ENCODE peak calls at places on chromosomes 6 and 20, in nine cellular contexts. One of them, this sample, is unnamed.

GRCh38 chr20:14117768-14118167 is 122.5 kb downstream of the MACROD2 start:
- DNase-seq in fibroblast of mammary gland: peak
- DNase-seq in EL: peak
- DNase-seq in DMS79 treated with DMSO at 0.1 percent for 48 hours: no peak
- DNase-seq in left ventricle myocardium inferior: no peak
- DNase-seq in activated CD8-positive, alpha-beta memory T cell treated with anti-CD3 and anti-CD28 coated beads, Interleukin-2, amount 10 ng/mL, durations not matched to agents 7 days and 5 days: no peak
- DNase-seq in stimulated activated CD4-positive, alpha-beta T cell treated with anti-CD3 and anti-CD28 coated beads, Interleukin-4, amount 100 ng/mL, for 24 hours: no peak
- DNase-seq in progenitor cell of endocrine pancreas: no peak
- DNase-seq in HuH-7.5: no peak
- DNase-seq in this sample: no peak

GRCh38 chr6:111792241-111792640 is 81.0 kb downstream of the FYN start:
- DNase-seq in left ventricle myocardium inferior: no peak
- DNase-seq in HuH-7.5: no peak
- DNase-seq in DMS79 treated with DMSO at 0.1 percent for 48 hours: no peak
- DNase-seq in stimulated activated CD4-positive, alpha-beta T cell treated with anti-CD3 and anti-CD28 coated beads, Interleukin-4, amount 100 ng/mL, for 24 hours: no peak
- DNase-seq in EL: no peak
- DNase-seq in activated CD8-positive, alpha-beta memory T cell treated with anti-CD3 and anti-CD28 coated beads, Interleukin-2, amount 10 ng/mL, durations not matched to agents 7 days and 5 days: no peak
- DNase-seq in progenitor cell of endocrine pancreas: no peak
- DNase-seq in fibroblast of mammary gland: no peak
- DNase-seq in this sample: no peak

GRCh38 chr6:13695217-13695616 is 16.4 kb downstream of the RANBP9 start:
- DNase-seq in fibroblast of mammary gland: no peak
- DNase-seq in stimulated activated CD4-positive, alpha-beta T cell treated with anti-CD3 and anti-CD28 coated beads, Interleukin-4, amount 100 ng/mL, for 24 hours: no peak
- DNase-seq in EL: no peak
- DNase-seq in DMS79 treated with DMSO at 0.1 percent for 48 hours: no peak
- DNase-seq in activated CD8-positive, alpha-beta memory T cell treated with anti-CD3 and anti-CD28 coated beads, Interleukin-2, amount 10 ng/mL, durations not matched to agents 7 days and 5 days: no peak
- DNase-seq in progenitor cell of endocrine pancreas: no peak
- DNase-seq in HuH-7.5: no peak
- DNase-seq in left ventricle myocardium inferior: no peak
- DNase-seq in this sample: no peak

GRCh38 chr20:59031326-59032022 is 661 bp downstream of the ATP5F1E start:
- DNase-seq in DMS79 treated with DMSO at 0.1 percent for 48 hours: no peak
- DNase-seq in fibroblast of mammary gland: peak
- DNase-seq in EL: no peak
- DNase-seq in left ventricle myocardium inferior: no peak
- DNase-seq in stimulated activated CD4-positive, alpha-beta T cell treated with anti-CD3 and anti-CD28 coated beads, Interleukin-4, amount 100 ng/mL, for 24 hours: no peak
- DNase-seq in HuH-7.5: no peak
- DNase-seq in activated CD8-positive, alpha-beta memory T cell treated with anti-CD3 and anti-CD28 coated beads, Interleukin-2, amount 10 ng/mL, durations not matched to agents 7 days and 5 days: peak
- DNase-seq in progenitor cell of endocrine pancreas: no peak
- DNase-seq in this sample: no peak

GRCh38 chr6:46254331-46254730 is 83.6 kb upstream of the ENPP5 start:
- DNase-seq in fibroblast of mammary gland: peak
- DNase-seq in DMS79 treated with DMSO at 0.1 percent for 48 hours: no peak
- DNase-seq in stimulated activated CD4-positive, alpha-beta T cell treated with anti-CD3 and anti-CD28 coated beads, Interleukin-4, amount 100 ng/mL, for 24 hours: no peak
- DNase-seq in EL: no peak
- DNase-seq in progenitor cell of endocrine pancreas: no peak
- DNase-seq in left ventricle myocardium inferior: no peak
- DNase-seq in HuH-7.5: no peak
- DNase-seq in activated CD8-positive, alpha-beta memory T cell treated with anti-CD3 and anti-CD28 coated beads, Interleukin-2, amount 10 ng/mL, durations not matched to agents 7 days and 5 days: no peak
- DNase-seq in this sample: no peak

GRCh38 chr6:108106694-108107093 is 32.2 kb upstream of the OSTM1 start:
- DNase-seq in EL: no peak
- DNase-seq in left ventricle myocardium inferior: no peak
- DNase-seq in progenitor cell of endocrine pancreas: no peak
- DNase-seq in activated CD8-positive, alpha-beta memory T cell treated with anti-CD3 and anti-CD28 coated beads, Interleukin-2, amount 10 ng/mL, durations not matched to agents 7 days and 5 days: no peak
- DNase-seq in stimulated activated CD4-positive, alpha-beta T cell treated with anti-CD3 and anti-CD28 coated beads, Interleukin-4, amount 100 ng/mL, for 24 hours: no peak
- DNase-seq in HuH-7.5: no peak
- DNase-seq in fibroblast of mammary gland: no peak
- DNase-seq in DMS79 treated with DMSO at 0.1 percent for 48 hours: no peak
- DNase-seq in this sample: no peak

GRCh38 chr6:119467478-119468081 is 118.0 kb upstream of the MAN1A1 start:
- DNase-seq in EL: peak
- DNase-seq in HuH-7.5: no peak
- DNase-seq in progenitor cell of endocrine pancreas: no peak
- DNase-seq in activated CD8-positive, alpha-beta memory T cell treated with anti-CD3 and anti-CD28 coated beads, Interleukin-2, amount 10 ng/mL, durations not matched to agents 7 days and 5 days: no peak
- DNase-seq in left ventricle myocardium inferior: no peak
- DNase-seq in fibroblast of mammary gland: peak
- DNase-seq in stimulated activated CD4-positive, alpha-beta T cell treated with anti-CD3 and anti-CD28 coated beads, Interleukin-4, amount 100 ng/mL, for 24 hours: no peak
- DNase-seq in DMS79 treated with DMSO at 0.1 percent for 48 hours: no peak
- DNase-seq in this sample: no peak

GRCh38 chr20:59597240-59597639 is 7.1 kb upstream of the PHACTR3 start:
- DNase-seq in activated CD8-positive, alpha-beta memory T cell treated with anti-CD3 and anti-CD28 coated beads, Interleukin-2, amount 10 ng/mL, durations not matched to agents 7 days and 5 days: no peak
- DNase-seq in left ventricle myocardium inferior: no peak
- DNase-seq in HuH-7.5: no peak
- DNase-seq in stimulated activated CD4-positive, alpha-beta T cell treated with anti-CD3 and anti-CD28 coated beads, Interleukin-4, amount 100 ng/mL, for 24 hours: no peak
- DNase-seq in EL: no peak
- DNase-seq in DMS79 treated with DMSO at 0.1 percent for 48 hours: no peak
- DNase-seq in progenitor cell of endocrine pancreas: no peak
- DNase-seq in fibroblast of mammary gland: no peak
- DNase-seq in this sample: no peak

GRCh38 chr6:145964948-145965366 is 799 bp upstream of the SHPRH start:
- DNase-seq in HuH-7.5: no peak
- DNase-seq in progenitor cell of endocrine pancreas: no peak
- DNase-seq in EL: no peak
- DNase-seq in stimulated activated CD4-positive, alpha-beta T cell treated with anti-CD3 and anti-CD28 coated beads, Interleukin-4, amount 100 ng/mL, for 24 hours: no peak
- DNase-seq in DMS79 treated with DMSO at 0.1 percent for 48 hours: peak
- DNase-seq in fibroblast of mammary gland: no peak
- DNase-seq in activated CD8-positive, alpha-beta memory T cell treated with anti-CD3 and anti-CD28 coated beads, Interleukin-2, amount 10 ng/mL, durations not matched to agents 7 days and 5 days: no peak
- DNase-seq in left ventricle myocardium inferior: no peak
- DNase-seq in this sample: no peak

GRCh38 chr6:85460154-85460950 is 10.5 kb downstream of the NT5E start:
- DNase-seq in left ventricle myocardium inferior: no peak
- DNase-seq in EL: no peak
- DNase-seq in progenitor cell of endocrine pancreas: no peak
- DNase-seq in fibroblast of mammary gland: no peak
- DNase-seq in stimulated activated CD4-positive, alpha-beta T cell treated with anti-CD3 and anti-CD28 coated beads, Interleukin-4, amount 100 ng/mL, for 24 hours: no peak
- DNase-seq in HuH-7.5: no peak
- DNase-seq in DMS79 treated with DMSO at 0.1 percent for 48 hours: no peak
- DNase-seq in activated CD8-positive, alpha-beta memory T cell treated with anti-CD3 and anti-CD28 coated beads, Interleukin-2, amount 10 ng/mL, durations not matched to agents 7 days and 5 days: no peak
- DNase-seq in this sample: no peak

GRCh38 chr20:8428988-8429387 is 296.9 kb downstream of the PLCB1 start:
- DNase-seq in stimulated activated CD4-positive, alpha-beta T cell treated with anti-CD3 and anti-CD28 coated beads, Interleukin-4, amount 100 ng/mL, for 24 hours: no peak
- DNase-seq in progenitor cell of endocrine pancreas: no peak
- DNase-seq in EL: no peak
- DNase-seq in fibroblast of mammary gland: no peak
- DNase-seq in activated CD8-positive, alpha-beta memory T cell treated with anti-CD3 and anti-CD28 coated beads, Interleukin-2, amount 10 ng/mL, durations not matched to agents 7 days and 5 days: no peak
- DNase-seq in DMS79 treated with DMSO at 0.1 percent for 48 hours: no peak
- DNase-seq in HuH-7.5: no peak
- DNase-seq in left ventricle myocardium inferior: no peak
- DNase-seq in this sample: no peak

GRCh38 chr6:116218172-116218633 is 35.7 kb downstream of the TSPYL4 start:
- DNase-seq in EL: peak
- DNase-seq in activated CD8-positive, alpha-beta memory T cell treated with anti-CD3 and anti-CD28 coated beads, Interleukin-2, amount 10 ng/mL, durations not matched to agents 7 days and 5 days: no peak
- DNase-seq in left ventricle myocardium inferior: no peak
- DNase-seq in DMS79 treated with DMSO at 0.1 percent for 48 hours: peak
- DNase-seq in HuH-7.5: no peak
- DNase-seq in progenitor cell of endocrine pancreas: no peak
- DNase-seq in fibroblast of mammary gland: peak
- DNase-seq in stimulated activated CD4-positive, alpha-beta T cell treated with anti-CD3 and anti-CD28 coated beads, Interleukin-4, amount 100 ng/mL, for 24 hours: no peak
- DNase-seq in this sample: no peak

GRCh38 chr6:18632670-18633410 is 245.7 kb downstream of the RNF144B start:
- DNase-seq in fibroblast of mammary gland: peak
- DNase-seq in HuH-7.5: no peak
- DNase-seq in stimulated activated CD4-positive, alpha-beta T cell treated with anti-CD3 and anti-CD28 coated beads, Interleukin-4, amount 100 ng/mL, for 24 hours: no peak
- DNase-seq in DMS79 treated with DMSO at 0.1 percent for 48 hours: no peak
- DNase-seq in activated CD8-positive, alpha-beta memory T cell treated with anti-CD3 and anti-CD28 coated beads, Interleukin-2, amount 10 ng/mL, durations not matched to agents 7 days and 5 days: no peak
- DNase-seq in left ventricle myocardium inferior: no peak
- DNase-seq in EL: peak
- DNase-seq in progenitor cell of endocrine pancreas: no peak
- DNase-seq in this sample: no peak

GRCh38 chr6:14922306-14922705 is 323.6 kb upstream of the JARID2 start:
- DNase-seq in stimulated activated CD4-positive, alpha-beta T cell treated with anti-CD3 and anti-CD28 coated beads, Interleukin-4, amount 100 ng/mL, for 24 hours: no peak
- DNase-seq in progenitor cell of endocrine pancreas: no peak
- DNase-seq in activated CD8-positive, alpha-beta memory T cell treated with anti-CD3 and anti-CD28 coated beads, Interleukin-2, amount 10 ng/mL, durations not matched to agents 7 days and 5 days: no peak
- DNase-seq in fibroblast of mammary gland: no peak
- DNase-seq in DMS79 treated with DMSO at 0.1 percent for 48 hours: no peak
- DNase-seq in left ventricle myocardium inferior: no peak
- DNase-seq in EL: no peak
- DNase-seq in HuH-7.5: no peak
- DNase-seq in this sample: no peak

GRCh38 chr20:12171927-12172581 is 254.4 kb downstream of the BTBD3 start:
- DNase-seq in activated CD8-positive, alpha-beta memory T cell treated with anti-CD3 and anti-CD28 coated beads, Interleukin-2, amount 10 ng/mL, durations not matched to agents 7 days and 5 days: no peak
- DNase-seq in HuH-7.5: no peak
- DNase-seq in stimulated activated CD4-positive, alpha-beta T cell treated with anti-CD3 and anti-CD28 coated beads, Interleukin-4, amount 100 ng/mL, for 24 hours: no peak
- DNase-seq in progenitor cell of endocrine pancreas: no peak
- DNase-seq in DMS79 treated with DMSO at 0.1 percent for 48 hours: peak
- DNase-seq in left ventricle myocardium inferior: no peak
- DNase-seq in fibroblast of mammary gland: peak
- DNase-seq in EL: no peak
- DNase-seq in this sample: no peak

GRCh38 chr6:16802071-16802470 is 40.8 kb upstream of the ATXN1 start:
- DNase-seq in progenitor cell of endocrine pancreas: no peak
- DNase-seq in EL: peak
- DNase-seq in stimulated activated CD4-positive, alpha-beta T cell treated with anti-CD3 and anti-CD28 coated beads, Interleukin-4, amount 100 ng/mL, for 24 hours: no peak
- DNase-seq in activated CD8-positive, alpha-beta memory T cell treated with anti-CD3 and anti-CD28 coated beads, Interleukin-2, amount 10 ng/mL, durations not matched to agents 7 days and 5 days: no peak
- DNase-seq in fibroblast of mammary gland: peak
- DNase-seq in left ventricle myocardium inferior: no peak
- DNase-seq in DMS79 treated with DMSO at 0.1 percent for 48 hours: no peak
- DNase-seq in HuH-7.5: no peak
- DNase-seq in this sample: no peak

GRCh38 chr6:30091577-30092381 is 16.2 kb upstream of the RNF39 start:
- DNase-seq in left ventricle myocardium inferior: no peak
- DNase-seq in progenitor cell of endocrine pancreas: no peak
- DNase-seq in fibroblast of mammary gland: peak
- DNase-seq in HuH-7.5: no peak
- DNase-seq in EL: peak
- DNase-seq in activated CD8-positive, alpha-beta memory T cell treated with anti-CD3 and anti-CD28 coated beads, Interleukin-2, amount 10 ng/mL, durations not matched to agents 7 days and 5 days: no peak
- DNase-seq in DMS79 treated with DMSO at 0.1 percent for 48 hours: no peak
- DNase-seq in stimulated activated CD4-positive, alpha-beta T cell treated with anti-CD3 and anti-CD28 coated beads, Interleukin-4, amount 100 ng/mL, for 24 hours: no peak
- DNase-seq in this sample: no peak

GRCh38 chr20:19211661-19212523 is 550 bp upstream of the SLC24A3 start:
- DNase-seq in DMS79 treated with DMSO at 0.1 percent for 48 hours: peak
- DNase-seq in stimulated activated CD4-positive, alpha-beta T cell treated with anti-CD3 and anti-CD28 coated beads, Interleukin-4, amount 100 ng/mL, for 24 hours: no peak
- DNase-seq in left ventricle myocardium inferior: no peak
- DNase-seq in progenitor cell of endocrine pancreas: peak
- DNase-seq in fibroblast of mammary gland: no peak
- DNase-seq in HuH-7.5: no peak
- DNase-seq in EL: peak
- DNase-seq in activated CD8-positive, alpha-beta memory T cell treated with anti-CD3 and anti-CD28 coated beads, Interleukin-2, amount 10 ng/mL, durations not matched to agents 7 days and 5 days: no peak
- DNase-seq in this sample: peak

GRCh38 chr6:146027586-146028249 is 1.1 kb upstream of the GRM1 start:
- DNase-seq in progenitor cell of endocrine pancreas: no peak
- DNase-seq in DMS79 treated with DMSO at 0.1 percent for 48 hours: peak
- DNase-seq in HuH-7.5: no peak
- DNase-seq in left ventricle myocardium inferior: no peak
- DNase-seq in EL: no peak
- DNase-seq in activated CD8-positive, alpha-beta memory T cell treated with anti-CD3 and anti-CD28 coated beads, Interleukin-2, amount 10 ng/mL, durations not matched to agents 7 days and 5 days: no peak
- DNase-seq in stimulated activated CD4-positive, alpha-beta T cell treated with anti-CD3 and anti-CD28 coated beads, Interleukin-4, amount 100 ng/mL, for 24 hours: no peak
- DNase-seq in fibroblast of mammary gland: peak
- DNase-seq in this sample: no peak

GRCh38 chr6:45132683-45133294 is 195.3 kb upstream of the RUNX2 start:
- DNase-seq in left ventricle myocardium inferior: no peak
- DNase-seq in HuH-7.5: no peak
- DNase-seq in fibroblast of mammary gland: no peak
- DNase-seq in activated CD8-positive, alpha-beta memory T cell treated with anti-CD3 and anti-CD28 coated beads, Interleukin-2, amount 10 ng/mL, durations not matched to agents 7 days and 5 days: no peak
- DNase-seq in EL: no peak
- DNase-seq in progenitor cell of endocrine pancreas: no peak
- DNase-seq in DMS79 treated with DMSO at 0.1 percent for 48 hours: no peak
- DNase-seq in stimulated activated CD4-positive, alpha-beta T cell treated with anti-CD3 and anti-CD28 coated beads, Interleukin-4, amount 100 ng/mL, for 24 hours: no peak
- DNase-seq in this sample: no peak

GRCh38 chr6:63372951-63373533 is 53.3 kb upstream of the LGSN start:
- DNase-seq in DMS79 treated with DMSO at 0.1 percent for 48 hours: no peak
- DNase-seq in left ventricle myocardium inferior: no peak
- DNase-seq in fibroblast of mammary gland: peak
- DNase-seq in EL: no peak
- DNase-seq in progenitor cell of endocrine pancreas: no peak
- DNase-seq in HuH-7.5: no peak
- DNase-seq in stimulated activated CD4-positive, alpha-beta T cell treated with anti-CD3 and anti-CD28 coated beads, Interleukin-4, amount 100 ng/mL, for 24 hours: no peak
- DNase-seq in activated CD8-positive, alpha-beta memory T cell treated with anti-CD3 and anti-CD28 coated beads, Interleukin-2, amount 10 ng/mL, durations not matched to agents 7 days and 5 days: no peak
- DNase-seq in this sample: no peak

GRCh38 chr6:161476711-161477110 is 202.8 kb upstream of the AGPAT4 start:
- DNase-seq in HuH-7.5: no peak
- DNase-seq in fibroblast of mammary gland: peak
- DNase-seq in left ventricle myocardium inferior: no peak
- DNase-seq in stimulated activated CD4-positive, alpha-beta T cell treated with anti-CD3 and anti-CD28 coated beads, Interleukin-4, amount 100 ng/mL, for 24 hours: no peak
- DNase-seq in progenitor cell of endocrine pancreas: no peak
- DNase-seq in DMS79 treated with DMSO at 0.1 percent for 48 hours: no peak
- DNase-seq in activated CD8-positive, alpha-beta memory T cell treated with anti-CD3 and anti-CD28 coated beads, Interleukin-2, amount 10 ng/mL, durations not matched to agents 7 days and 5 days: no peak
- DNase-seq in EL: peak
- DNase-seq in this sample: no peak

GRCh38 chr6:119978274-119978889 is 628.8 kb upstream of the MAN1A1 start:
- DNase-seq in stimulated activated CD4-positive, alpha-beta T cell treated with anti-CD3 and anti-CD28 coated beads, Interleukin-4, amount 100 ng/mL, for 24 hours: no peak
- DNase-seq in DMS79 treated with DMSO at 0.1 percent for 48 hours: no peak
- DNase-seq in EL: peak
- DNase-seq in fibroblast of mammary gland: peak
- DNase-seq in progenitor cell of endocrine pancreas: no peak
- DNase-seq in left ventricle myocardium inferior: no peak
- DNase-seq in HuH-7.5: no peak
- DNase-seq in activated CD8-positive, alpha-beta memory T cell treated with anti-CD3 and anti-CD28 coated beads, Interleukin-2, amount 10 ng/mL, durations not matched to agents 7 days and 5 days: no peak
- DNase-seq in this sample: no peak

GRCh38 chr20:36298795-36299339 is 7.3 kb upstream of the DLGAP4 start:
- DNase-seq in DMS79 treated with DMSO at 0.1 percent for 48 hours: no peak
- DNase-seq in progenitor cell of endocrine pancreas: no peak
- DNase-seq in left ventricle myocardium inferior: no peak
- DNase-seq in HuH-7.5: no peak
- DNase-seq in EL: no peak
- DNase-seq in fibroblast of mammary gland: no peak
- DNase-seq in stimulated activated CD4-positive, alpha-beta T cell treated with anti-CD3 and anti-CD28 coated beads, Interleukin-4, amount 100 ng/mL, for 24 hours: no peak
- DNase-seq in activated CD8-positive, alpha-beta memory T cell treated with anti-CD3 and anti-CD28 coated beads, Interleukin-2, amount 10 ng/mL, durations not matched to agents 7 days and 5 days: no peak
- DNase-seq in this sample: no peak

GRCh38 chr6:18654821-18655220 is 267.7 kb downstream of the RNF144B start:
- DNase-seq in activated CD8-positive, alpha-beta memory T cell treated with anti-CD3 and anti-CD28 coated beads, Interleukin-2, amount 10 ng/mL, durations not matched to agents 7 days and 5 days: no peak
- DNase-seq in fibroblast of mammary gland: no peak
- DNase-seq in EL: no peak
- DNase-seq in HuH-7.5: no peak
- DNase-seq in progenitor cell of endocrine pancreas: no peak
- DNase-seq in left ventricle myocardium inferior: no peak
- DNase-seq in stimulated activated CD4-positive, alpha-beta T cell treated with anti-CD3 and anti-CD28 coated beads, Interleukin-4, amount 100 ng/mL, for 24 hours: no peak
- DNase-seq in DMS79 treated with DMSO at 0.1 percent for 48 hours: no peak
- DNase-seq in this sample: no peak

GRCh38 chr6:32973144-32973854 is 4.9 kb downstream of the BRD2 start:
- DNase-seq in EL: peak
- DNase-seq in HuH-7.5: no peak
- DNase-seq in progenitor cell of endocrine pancreas: no peak
- DNase-seq in activated CD8-positive, alpha-beta memory T cell treated with anti-CD3 and anti-CD28 coated beads, Interleukin-2, amount 10 ng/mL, durations not matched to agents 7 days and 5 days: peak
- DNase-seq in left ventricle myocardium inferior: no peak
- DNase-seq in fibroblast of mammary gland: no peak
- DNase-seq in DMS79 treated with DMSO at 0.1 percent for 48 hours: peak
- DNase-seq in stimulated activated CD4-positive, alpha-beta T cell treated with anti-CD3 and anti-CD28 coated beads, Interleukin-4, amount 100 ng/mL, for 24 hours: peak
- DNase-seq in this sample: no peak

GRCh38 chr20:63290677-63291472 is 2.1 kb upstream of the COL20A1 start:
- DNase-seq in stimulated activated CD4-positive, alpha-beta T cell treated with anti-CD3 and anti-CD28 coated beads, Interleukin-4, amount 100 ng/mL, for 24 hours: peak
- DNase-seq in DMS79 treated with DMSO at 0.1 percent for 48 hours: no peak
- DNase-seq in activated CD8-positive, alpha-beta memory T cell treated with anti-CD3 and anti-CD28 coated beads, Interleukin-2, amount 10 ng/mL, durations not matched to agents 7 days and 5 days: peak
- DNase-seq in EL: peak
- DNase-seq in HuH-7.5: peak
- DNase-seq in fibroblast of mammary gland: peak
- DNase-seq in progenitor cell of endocrine pancreas: peak
- DNase-seq in left ventricle myocardium inferior: no peak
- DNase-seq in this sample: peak

GRCh38 chr6:83126223-83126622 is 58.8 kb downstream of the DOP1A start:
- DNase-seq in fibroblast of mammary gland: no peak
- DNase-seq in EL: no peak
- DNase-seq in stimulated activated CD4-positive, alpha-beta T cell treated with anti-CD3 and anti-CD28 coated beads, Interleukin-4, amount 100 ng/mL, for 24 hours: no peak
- DNase-seq in HuH-7.5: no peak
- DNase-seq in left ventricle myocardium inferior: no peak
- DNase-seq in DMS79 treated with DMSO at 0.1 percent for 48 hours: no peak
- DNase-seq in progenitor cell of endocrine pancreas: no peak
- DNase-seq in activated CD8-positive, alpha-beta memory T cell treated with anti-CD3 and anti-CD28 coated beads, Interleukin-2, amount 10 ng/mL, durations not matched to agents 7 days and 5 days: no peak
- DNase-seq in this sample: no peak

GRCh38 chr6:97215157-97215769 is 67.8 kb downstream of the MMS22L start:
- DNase-seq in activated CD8-positive, alpha-beta memory T cell treated with anti-CD3 and anti-CD28 coated beads, Interleukin-2, amount 10 ng/mL, durations not matched to agents 7 days and 5 days: peak
- DNase-seq in EL: peak
- DNase-seq in DMS79 treated with DMSO at 0.1 percent for 48 hours: no peak
- DNase-seq in fibroblast of mammary gland: peak
- DNase-seq in progenitor cell of endocrine pancreas: peak
- DNase-seq in left ventricle myocardium inferior: no peak
- DNase-seq in stimulated activated CD4-positive, alpha-beta T cell treated with anti-CD3 and anti-CD28 coated beads, Interleukin-4, amount 100 ng/mL, for 24 hours: no peak
- DNase-seq in HuH-7.5: peak
- DNase-seq in this sample: no peak

GRCh38 chr20:16451970-16452369 is 121.3 kb downstream of the KIF16B start:
- DNase-seq in activated CD8-positive, alpha-beta memory T cell treated with anti-CD3 and anti-CD28 coated beads, Interleukin-2, amount 10 ng/mL, durations not matched to agents 7 days and 5 days: no peak
- DNase-seq in stimulated activated CD4-positive, alpha-beta T cell treated with anti-CD3 and anti-CD28 coated beads, Interleukin-4, amount 100 ng/mL, for 24 hours: no peak
- DNase-seq in DMS79 treated with DMSO at 0.1 percent for 48 hours: no peak
- DNase-seq in HuH-7.5: no peak
- DNase-seq in left ventricle myocardium inferior: no peak
- DNase-seq in EL: no peak
- DNase-seq in fibroblast of mammary gland: no peak
- DNase-seq in progenitor cell of endocrine pancreas: no peak
- DNase-seq in this sample: no peak

GRCh38 chr6:14838041-14838596 is 407.8 kb upstream of the JARID2 start:
- DNase-seq in stimulated activated CD4-positive, alpha-beta T cell treated with anti-CD3 and anti-CD28 coated beads, Interleukin-4, amount 100 ng/mL, for 24 hours: no peak
- DNase-seq in HuH-7.5: no peak
- DNase-seq in progenitor cell of endocrine pancreas: no peak
- DNase-seq in left ventricle myocardium inferior: no peak
- DNase-seq in fibroblast of mammary gland: no peak
- DNase-seq in activated CD8-positive, alpha-beta memory T cell treated with anti-CD3 and anti-CD28 coated beads, Interleukin-2, amount 10 ng/mL, durations not matched to agents 7 days and 5 days: no peak
- DNase-seq in EL: no peak
- DNase-seq in DMS79 treated with DMSO at 0.1 percent for 48 hours: no peak
- DNase-seq in this sample: no peak

This sample was measured in left ventricle myocardium superior.